ENCODE peak calls at places on chromosomes 3 and 15, in seven cellular contexts. N is neuronal stem cell, M is GM23248, W is kidney, R is right cardiac atrium, V is body of pancreas, X is ovary. P is an unnamed sample.

GRCh38 chr3:150062492-150062891 is 91.8 kb upstream of the PFN2 start:
- DNase-seq in N (no peak), W (no peak), V (no peak), X (no peak), R (no peak), M (peak), P (no peak)

GRCh38 chr3:50436063-50436674 is 67.3 kb downstream of the CACNA2D2 start:
- DNase-seq in M (peak), W (no peak), X (no peak), N (peak), V (peak), R (peak), P (peak)

GRCh38 chr3:117788086-117788485 is 1078.5 kb downstream of the TUSC7 start:
- DNase-seq in R (peak), X (no peak), V (peak), N (no peak), M (peak), W (peak), P (peak)

GRCh38 chr3:50563867-50564266 is 3.7 kb downstream of the C3orf18 start:
- DNase-seq in N (no peak), V (no peak), R (no peak), X (no peak), M (no peak), W (no peak), P (no peak)

GRCh38 chr3:190261740-190262139 is 60.5 kb downstream of the CLDN1 start:
- DNase-seq in R (no peak), V (no peak), N (no peak), X (no peak), W (no peak), M (no peak), P (peak)

GRCh38 chr3:131143802-131144201 is 117.1 kb downstream of the NEK11 start:
- DNase-seq in W (no peak), X (no peak), V (no peak), N (no peak), R (no peak), M (no peak), P (no peak)

GRCh38 chr3:173275740-173276139 is 121.8 kb upstream of the NLGN1 start:
- DNase-seq in R (no peak), M (no peak), N (no peak), V (no peak), W (no peak), X (no peak), P (peak)

GRCh38 chr3:160378331-160379109 is 20.5 kb downstream of the IFT80 start:
- DNase-seq in X (peak), N (no peak), V (no peak), W (no peak), M (peak), R (no peak), P (peak)

GRCh38 chr3:180265551-180265950 is 228.8 kb upstream of the PEX5L start:
- DNase-seq in R (no peak), V (peak), N (no peak), M (peak), W (no peak), X (no peak), P (no peak)

GRCh38 chr3:65146149-65146548 is 458.3 kb upstream of the ADAMTS9 start:
- DNase-seq in X (no peak), R (no peak), M (peak), V (peak), N (no peak), W (no peak), P (no peak)

GRCh38 chr3:94291686-94292085 is 228.8 kb downstream of the NSUN3 start:
- DNase-seq in W (no peak), R (no peak), V (no peak), M (no peak), N (no peak), X (no peak), P (no peak)

GRCh38 chr3:187958432-187959003 is 195.4 kb upstream of the LPP start:
- DNase-seq in M (no peak), X (no peak), N (no peak), R (no peak), V (no peak), W (no peak), P (no peak)

GRCh38 chr3:156741935-156742334 is 67.5 kb downstream of the TIPARP start:
- DNase-seq in R (no peak), W (no peak), X (no peak), N (no peak), M (no peak), V (no peak), P (no peak)

GRCh38 chr3:197953325-197953724 is 3.3 kb downstream of the RPL35A start:
- DNase-seq in V (no peak), M (no peak), W (no peak), N (no peak), R (no peak), X (no peak), P (no peak)

GRCh38 chr3:42451546-42452230 is 41.3 kb upstream of the LYZL4 start:
- DNase-seq in N (no peak), V (no peak), R (peak), M (no peak), X (no peak), W (no peak), P (no peak)

GRCh38 chr15:39145146-39145545 is 435.7 kb upstream of the THBS1 start:
- DNase-seq in W (no peak), V (no peak), M (peak), N (no peak), R (no peak), X (no peak), P (no peak)

GRCh38 chr3:33186524-33187367 is 31.9 kb downstream of the SUSD5 start:
- DNase-seq in V (no peak), R (no peak), X (no peak), M (peak), W (no peak), N (no peak), P (no peak)

GRCh38 chr3:194688207-194688711 is 2.6 kb downstream of the FAM43A start:
- DNase-seq in M (peak), V (peak), W (peak), R (peak), N (peak), X (peak), P (no peak)

GRCh38 chr3:175731543-175731942 is 872.4 kb downstream of the NAALADL2 start:
- DNase-seq in X (no peak), V (peak), W (no peak), M (no peak), R (no peak), N (no peak), P (no peak)

GRCh38 chr3:110352841-110353595 is 718.6 kb upstream of the NECTIN3 start:
- DNase-seq in W (no peak), X (no peak), R (no peak), M (peak), V (no peak), N (no peak), P (no peak)

GRCh38 chr3:112437146-112438022 is 61.9 kb downstream of the BTLA start:
- DNase-seq in M (peak), N (no peak), V (no peak), W (peak), X (no peak), R (no peak), P (no peak)

GRCh38 chr15:99958426-99959097 is 225.3 kb upstream of the LYSMD4 start:
- DNase-seq in M (no peak), X (no peak), W (no peak), N (no peak), V (no peak), R (no peak), P (no peak)

GRCh38 chr3:187967097-187967496 is 186.9 kb upstream of the LPP start:
- DNase-seq in V (no peak), W (no peak), X (no peak), N (no peak), R (no peak), M (no peak), P (no peak)

GRCh38 chr3:138875754-138876664 is 41.3 kb upstream of the PIK3CB start:
- DNase-seq in W (no peak), V (no peak), R (no peak), M (no peak), N (no peak), X (no peak), P (no peak)

GRCh38 chr3:57464801-57465200 is 79.3 kb downstream of the DNAH12 start:
- DNase-seq in M (peak), R (no peak), N (no peak), W (no peak), X (no peak), V (no peak), P (no peak)

DNA sequence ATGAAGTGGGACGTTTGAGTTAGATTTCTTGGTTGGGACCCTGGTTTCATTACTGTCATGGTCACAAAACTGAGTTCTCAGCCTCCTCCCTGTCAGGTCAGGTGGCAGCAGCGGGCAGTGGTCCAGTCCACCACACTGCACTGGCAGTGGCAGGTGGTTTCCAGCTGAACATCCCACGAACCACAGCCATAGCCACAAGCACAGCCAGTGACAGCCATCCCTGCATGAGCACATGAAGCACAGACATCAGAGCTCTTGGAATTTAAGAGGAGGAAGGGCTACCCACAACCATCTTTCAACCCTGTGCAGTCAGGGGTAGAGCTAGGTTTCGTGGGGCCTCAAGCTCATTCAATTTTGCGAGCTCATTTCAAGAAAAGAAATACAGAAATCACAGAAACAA is 1.5 kb downstream of the RETNLB start:
- DNase-seq in V (no peak), N (no peak), M (no peak), W (no peak), X (no peak), R (no peak), P (no peak)
- H3K4me3 ChIP-seq in V (no peak), N (no peak), M (no peak), W (no peak), X (no peak), R (no peak), P (no peak)

GRCh38 chr15:53535886-53536285 is 223.6 kb downstream of the WDR72 start:
- DNase-seq in X (no peak), V (no peak), N (no peak), W (no peak), R (no peak), M (no peak), P (no peak)
- H3K27ac ChIP-seq in X (no peak), V (no peak), N (no peak), W (no peak), R (no peak), M (no peak), P (no peak)

GRCh38 chr15:64095795-64096485 is at the start of gene SNX1:
- DNase-seq in R (peak), V (peak), M (peak), N (peak), W (peak), X (peak), P (peak)

GRCh38 chr15:64095431-64095794 is 369 bp upstream of the SNX1 start:
- DNase-seq in W (no peak), M (no peak), V (no peak), R (no peak), N (no peak), X (no peak), P (no peak)

GRCh38 chr15:64093627-64094417 is at the start of gene CIAO2A:
- DNase-seq in N (peak), M (peak), W (peak), V (peak), R (peak), X (peak), P (peak)

GRCh38 chr15:64099379-64099778 is 3.6 kb downstream of the SNX1 start:
- DNase-seq in W (no peak), M (peak), X (no peak), V (no peak), N (no peak), R (no peak), P (no peak)

GRCh38 chr15:64096486-64097431 is 977 bp downstream of the SNX1 start:
- DNase-seq in N (no peak), V (no peak), M (peak), R (no peak), X (no peak), W (no peak), P (no peak)
- H3K4me3 ChIP-seq in N (peak), V (peak), M (peak), R (peak), X (peak), W (peak), P (peak)

GRCh38 chr15:67190813-67191212 is 63.6 kb downstream of the AAGAB start:
- DNase-seq in V (no peak), R (no peak), W (no peak), M (no peak), N (no peak), X (no peak), P (no peak)
- H3K27ac ChIP-seq in V (no peak), R (peak), W (no peak), M (no peak), N (no peak), X (peak), P (peak)

GRCh38 chr15:95394186-95395067 is 936.1 kb upstream of the NR2F2 start:
- DNase-seq in M (peak), X (no peak), V (no peak), N (no peak), R (no peak), W (no peak), P (no peak)
- H3K4me3 ChIP-seq in M (peak), X (no peak), V (no peak), N (no peak), R (peak), W (no peak), P (no peak)

GRCh38 chr3:72319202-72320095 is 528.8 kb downstream of the SHQ1 start:
- DNase-seq in V (no peak), W (no peak), X (no peak), M (peak), R (no peak), N (no peak), P (no peak)
- H3K27ac ChIP-seq in V (no peak), W (no peak), X (no peak), M (peak), R (peak), N (no peak), P (peak)

GRCh38 chr3:29906906-29907305 is 626.0 kb downstream of the RBMS3 start:
- DNase-seq in N (no peak), X (no peak), R (no peak), W (no peak), V (no peak), M (no peak), P (no peak)
- H3K4me3 ChIP-seq in N (no peak), X (no peak), R (no peak), W (no peak), V (no peak), M (no peak), P (no peak)